ENCODE peak calls at places on chromosomes 13 and 19, in six cellular contexts. E, A, N, S, Y and K are unnamed samples.

GRCh38 chr13:51838235-51838846 is 6.6 kb downstream of the TMEM272 start:
- DNase-seq in E (no peak), A (no peak), N (no peak), S (no peak), Y (no peak), K (no peak)

GRCh38 chr13:34469212-34469983 is 472.7 kb upstream of the NBEA start:
- DNase-seq in E (no peak), A (peak), N (no peak), S (no peak), Y (no peak), K (no peak)

GRCh38 chr19:52527954-52528326 is 472 bp downstream of the ZNF808 start:
- DNase-seq in E (no peak), A (no peak), N (peak), S (no peak), Y (no peak), K (no peak)

GRCh38 chr19:15091918-15092753 is 10.1 kb downstream of the OR1I1 start:
- DNase-seq in E (no peak), A (peak), N (no peak), S (peak), Y (no peak), K (no peak)

GRCh38 chr13:71879129-71879535 is 12.1 kb upstream of the DACH1 start:
- DNase-seq in E (no peak), A (peak), N (no peak), S (no peak), Y (no peak), K (no peak)

GRCh38 chr19:2358548-2359173 is 1.4 kb upstream of the TMPRSS9 start:
- DNase-seq in E (no peak), A (no peak), N (no peak), S (no peak), Y (no peak), K (no peak)

GRCh38 chr19:10593820-10594637 is 6.9 kb upstream of the AP1M2 start:
- DNase-seq in E (no peak), A (no peak), N (peak), S (no peak), Y (no peak), K (no peak)

GRCh38 chr19:4445963-4446668 is 11.5 kb downstream of the UBXN6 start:
- DNase-seq in E (no peak), A (no peak), N (no peak), S (no peak), Y (no peak), K (no peak)

GRCh38 chr19:8025321-8025720 is 19.9 kb upstream of the ELAVL1 start:
- DNase-seq in E (no peak), A (no peak), N (no peak), S (no peak), Y (no peak), K (no peak)

GRCh38 chr19:2624537-2625091 is 77.9 kb downstream of the GNG7 start:
- DNase-seq in E (peak), A (no peak), N (no peak), S (no peak), Y (no peak), K (no peak)

GRCh38 chr19:10502524-10503001 is 593 bp downstream of the KEAP1 start:
- DNase-seq in E (peak), A (peak), N (peak), S (peak), Y (peak), K (peak)

GRCh38 chr19:21221653-21222052 is 79.8 kb downstream of the ZNF431 start:
- DNase-seq in E (no peak), A (no peak), N (no peak), S (no peak), Y (no peak), K (no peak)

GRCh38 chr13:47463726-47464125 is 537.3 kb downstream of the SUCLA2 start:
- DNase-seq in E (no peak), A (no peak), N (no peak), S (no peak), Y (no peak), K (no peak)

GRCh38 chr13:107254392-107254791 is 686.5 kb upstream of the ARGLU1 start:
- DNase-seq in E (no peak), A (no peak), N (no peak), S (no peak), Y (no peak), K (no peak)

GRCh38 chr19:57961785-57962184 is 12.5 kb downstream of the C19orf18 start:
- DNase-seq in E (no peak), A (no peak), N (no peak), S (no peak), Y (no peak), K (no peak)

GRCh38 chr13:94417294-94417693 is 62.2 kb downstream of the DCT start:
- DNase-seq in E (no peak), A (no peak), N (no peak), S (no peak), Y (no peak), K (no peak)

GRCh38 chr19:1884719-1885334 is 469 bp downstream of the ABHD17A start:
- DNase-seq in E (no peak), A (no peak), N (no peak), S (no peak), Y (no peak), K (peak)

GRCh38 chr19:58551123-58551497 is 3.8 kb downstream of the CHMP2A start:
- DNase-seq in E (no peak), A (no peak), N (no peak), S (no peak), Y (no peak), K (no peak)

GRCh38 chr19:40610396-40611064 is 9.4 kb downstream of the LTBP4 start:
- DNase-seq in E (no peak), A (no peak), N (peak), S (no peak), Y (no peak), K (no peak)

GRCh38 chr19:47353307-47353712 is 4.2 kb downstream of the DHX34 start:
- DNase-seq in E (no peak), A (no peak), N (peak), S (no peak), Y (no peak), K (no peak)

GRCh38 chr19:38162094-38162493 is 61.9 kb downstream of the DPF1 start:
- DNase-seq in E (no peak), A (no peak), N (no peak), S (no peak), Y (no peak), K (no peak)

GRCh38 chr13:110341445-110342247 is 34.6 kb downstream of the COL4A2 start:
- DNase-seq in E (no peak), A (no peak), N (no peak), S (no peak), Y (no peak), K (no peak)

GRCh38 chr13:45851171-45851889 is at the start of gene SIAH3:
- DNase-seq in E (no peak), A (peak), N (no peak), S (no peak), Y (no peak), K (no peak)

GRCh38 chr13:28611021-28611420 is 47.9 kb upstream of the POMP start:
- DNase-seq in E (no peak), A (no peak), N (no peak), S (no peak), Y (no peak), K (no peak)

GRCh38 chr19:44891016-44891882 is at the start of gene TOMM40:
- DNase-seq in E (no peak), A (peak), N (peak), S (no peak), Y (no peak), K (no peak)

GRCh38 chr13:80444240-80445015 is 103.5 kb upstream of the SPRY2 start:
- DNase-seq in E (no peak), A (no peak), N (no peak), S (no peak), Y (no peak), K (no peak)
- TF ChIP-seq POLR2A in E (no peak), A (no peak), N (no peak), S (no peak), Y (no peak), K (no peak)

DNA sequence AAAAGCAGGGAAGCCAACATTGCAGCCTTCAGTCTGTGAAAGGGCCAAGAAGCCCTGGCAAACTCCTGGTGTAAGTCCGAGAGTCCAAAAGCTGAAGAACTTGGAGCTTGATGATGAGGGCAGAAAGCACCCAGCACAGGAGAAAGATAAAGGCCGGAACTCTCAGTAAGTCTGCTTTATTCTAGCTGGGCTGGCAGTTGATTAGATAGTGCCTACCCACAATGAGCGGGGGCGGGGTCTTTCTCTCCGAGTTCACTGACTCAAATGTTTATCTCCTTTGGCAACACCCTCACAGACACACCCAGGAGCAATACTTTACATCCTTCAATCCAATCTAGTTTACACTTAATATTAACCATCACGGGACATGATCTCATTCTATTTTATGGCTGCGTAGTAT is 1317.1 kb downstream of the SLITRK1 start:
- DNase-seq in E (no peak), A (no peak), N (no peak), S (no peak), Y (no peak), K (no peak)
- TF ChIP-seq POLR2A in E (no peak), A (no peak), N (no peak), S (no peak), Y (no peak), K (no peak)

DNA sequence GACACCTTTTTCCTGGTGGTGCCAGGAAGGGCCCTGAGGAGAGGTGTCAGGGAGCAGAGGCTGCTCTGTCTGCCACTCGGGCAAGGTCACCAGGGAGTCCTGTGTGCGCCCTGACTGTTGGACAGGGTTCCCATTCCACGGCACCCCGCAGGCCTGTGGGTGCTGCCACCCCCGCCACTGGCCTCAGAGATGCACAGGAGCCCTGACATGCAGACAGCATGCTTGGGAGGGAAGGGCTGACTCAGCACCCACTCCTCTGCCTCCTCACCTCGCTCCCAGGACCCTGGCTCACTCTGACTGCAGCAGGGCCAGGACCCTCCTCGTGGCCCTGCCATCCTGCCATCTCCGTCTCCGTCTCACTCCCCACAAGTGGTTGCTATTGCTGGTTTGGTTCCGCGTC is 25.3 kb downstream of the MAU2 start:
- DNase-seq in E (no peak), A (no peak), N (no peak), S (peak), Y (no peak), K (no peak)
- TF ChIP-seq POLR2A in E (no peak), A (no peak), N (no peak), S (no peak), Y (no peak), K (no peak)

GRCh38 chr13:21613791-21614190 is 9.8 kb upstream of the MICU2 start:
- DNase-seq in E (no peak), A (peak), N (no peak), S (no peak), Y (no peak), K (no peak)
- TF ChIP-seq POLR2A in E (no peak), A (no peak), N (no peak), S (no peak), Y (no peak), K (no peak)

GRCh38 chr13:36819064-36819810 is at the start of gene RFXAP:
- DNase-seq in E (peak), A (peak), N (peak), S (peak), Y (peak), K (no peak)
- TF ChIP-seq POLR2A in E (peak), A (peak), N (peak), S (peak), Y (no peak), K (no peak)